ENCODE peak calls at places on chromosome 4, in nine cellular contexts. U is substantia nigra; J is Peyer's patch; B is HuH-7.5; W is fibroblast of the aortic adventitia; Y is GM04503; P is stimulated activated effector memory CD8-positive, alpha-beta T cell treated with anti-CD3 and anti-CD28 coated beads, Interleukin-12 subunit alpha, Interleukin-12 subunit beta, amount 100 ng/mL, for 72 hours; D is astrocyte of the spinal cord; S is choroid plexus epithelial cell. V is an unnamed sample.

GRCh38 chr4:141027421-141027820 is 105.8 kb downstream of the RNF150 start:
- DNase-seq in U (no peak), J (no peak), B (no peak), W (no peak), Y (no peak), P (no peak), D (no peak), S (no peak), V (peak)

GRCh38 chr4:182843813-182844325 is 73.3 kb downstream of the DCTD start:
- DNase-seq in U (no peak), J (no peak), B (no peak), W (no peak), Y (no peak), P (no peak), D (no peak), S (no peak), V (no peak)

GRCh38 chr4:88737304-88738015 is 39.8 kb upstream of the NAP1L5 start:
- DNase-seq in U (no peak), J (peak), B (no peak), W (peak), Y (no peak), P (no peak), D (peak), S (peak), V (no peak)

GRCh38 chr4:15354790-15355418 is 72.9 kb upstream of the C1QTNF7 start:
- DNase-seq in U (no peak), J (no peak), B (no peak), W (no peak), Y (no peak), P (no peak), D (no peak), S (no peak), V (no peak)

GRCh38 chr4:182085051-182085480 is 158.1 kb upstream of the TENM3 start:
- DNase-seq in U (no peak), J (no peak), B (no peak), W (no peak), Y (peak), P (no peak), D (peak), S (peak), V (peak)

GRCh38 chr4:62670509-62670908 is 1470.4 kb downstream of the ADGRL3 start:
- DNase-seq in U (no peak), J (no peak), B (no peak), W (no peak), Y (no peak), P (no peak), D (peak), S (peak), V (peak)

GRCh38 chr4:38266616-38267015 is 306.4 kb downstream of the PTTG2 start:
- DNase-seq in U (no peak), J (no peak), B (no peak), W (no peak), Y (peak), P (no peak), D (peak), S (no peak), V (peak)

GRCh38 chr4:102319594-102319993 is 25.7 kb downstream of the SLC39A8 start:
- DNase-seq in U (no peak), J (no peak), B (no peak), W (no peak), Y (no peak), P (no peak), D (no peak), S (no peak), V (no peak)

GRCh38 chr4:174697896-174698295 is 131.2 kb downstream of the GLRA3 start:
- DNase-seq in U (no peak), J (no peak), B (no peak), W (no peak), Y (no peak), P (no peak), D (no peak), S (no peak), V (no peak)

GRCh38 chr4:8348071-8348470 is 78.5 kb downstream of the HTRA3 start:
- DNase-seq in U (no peak), J (no peak), B (no peak), W (no peak), Y (no peak), P (no peak), D (no peak), S (no peak), V (peak)

GRCh38 chr4:28009541-28009940 is 1148.9 kb downstream of the STIM2 start:
- DNase-seq in U (no peak), J (no peak), B (no peak), W (no peak), Y (no peak), P (no peak), D (no peak), S (no peak), V (no peak)

GRCh38 chr4:108172780-108173598 is 4.3 kb upstream of the LEF1 start:
- DNase-seq in U (no peak), J (no peak), B (peak), W (peak), Y (no peak), P (peak), D (peak), S (peak), V (no peak)

GRCh38 chr4:82898322-82899243 is 2.0 kb upstream of the THAP9 start:
- DNase-seq in U (no peak), J (no peak), B (no peak), W (peak), Y (peak), P (no peak), D (peak), S (peak), V (peak)

GRCh38 chr4:64713256-64713840 is 304.1 kb upstream of the TECRL start:
- DNase-seq in U (no peak), J (no peak), B (no peak), W (peak), Y (no peak), P (no peak), D (peak), S (peak), V (peak)

GRCh38 chr4:124135409-124135813 is 577.1 kb downstream of the ANKRD50 start:
- DNase-seq in U (no peak), J (no peak), B (no peak), W (peak), Y (no peak), P (no peak), D (peak), S (peak), V (peak)

GRCh38 chr4:121146530-121146929 is 17.6 kb downstream of the TNIP3 start:
- DNase-seq in U (no peak), J (no peak), B (no peak), W (peak), Y (no peak), P (no peak), D (peak), S (peak), V (no peak)

GRCh38 chr4:77635246-77635645 is 29.6 kb downstream of the CXCL13 start:
- DNase-seq in U (no peak), J (no peak), B (no peak), W (no peak), Y (no peak), P (no peak), D (no peak), S (no peak), V (no peak)

GRCh38 chr4:76909711-76910110 is 11.8 kb upstream of the SOWAHB start:
- DNase-seq in U (no peak), J (no peak), B (no peak), W (no peak), Y (no peak), P (no peak), D (no peak), S (no peak), V (no peak)

GRCh38 chr4:129545599-129546278 is 449.8 kb downstream of the C4orf33 start:
- DNase-seq in U (no peak), J (no peak), B (no peak), W (peak), Y (no peak), P (no peak), D (peak), S (peak), V (peak)

GRCh38 chr4:56772134-56772533 is 49.4 kb downstream of the SPINK2 start:
- DNase-seq in U (no peak), J (no peak), B (no peak), W (no peak), Y (no peak), P (no peak), D (no peak), S (no peak), V (no peak)

GRCh38 chr4:176988226-176988625 is 195.5 kb upstream of the VEGFC start:
- DNase-seq in U (no peak), J (no peak), B (no peak), W (peak), Y (peak), P (no peak), D (peak), S (peak), V (peak)

GRCh38 chr4:45897934-45898585 is 225.8 kb downstream of the GABRG1 start:
- DNase-seq in U (no peak), J (no peak), B (no peak), W (no peak), Y (no peak), P (no peak), D (no peak), S (no peak), V (no peak)

GRCh38 chr4:152162331-152162697 is 373.6 kb downstream of the FBXW7 start:
- DNase-seq in U (no peak), J (no peak), B (no peak), W (peak), Y (no peak), P (no peak), D (no peak), S (no peak), V (no peak)

GRCh38 chr4:77819836-77820679 is 890 bp upstream of the CNOT6L start:
- DNase-seq in U (peak), J (peak), B (peak), W (peak), Y (peak), P (peak), D (peak), S (peak), V (peak)

GRCh38 chr4:170388255-170388654 is 298.5 kb upstream of the AADAT start:
- DNase-seq in U (no peak), J (no peak), B (no peak), W (no peak), Y (peak), P (no peak), D (peak), S (peak), V (no peak)

GRCh38 chr4:181595711-181596110 is 647.5 kb upstream of the TENM3 start:
- DNase-seq in U (no peak), J (no peak), B (no peak), W (no peak), Y (no peak), P (no peak), D (no peak), S (no peak), V (no peak)

GRCh38 chr4:29142708-29143107 is 1577.5 kb upstream of the PCDH7 start:
- DNase-seq in U (no peak), J (no peak), B (no peak), W (no peak), Y (no peak), P (no peak), D (no peak), S (no peak), V (no peak)

GRCh38 chr4:130359537-130359936 is 1263.6 kb downstream of the C4orf33 start:
- DNase-seq in U (no peak), J (no peak), B (no peak), W (peak), Y (peak), P (no peak), D (peak), S (peak), V (peak)

V was measured in HT1080.